ENCODE peak calls at places on chromosomes 6 and 20, in five cellular contexts. D is AG10803, L is epithelial cell of esophagus, I is right atrium auricular region, X is Peyer's patch. B is an unnamed sample.

GRCh38 chr20:59064214-59064722 is 21.7 kb upstream of the PRELID3B start:
- DNase-seq in D (no peak), L (peak; percentile 62), I (no peak), X (no peak), B (no peak)

GRCh38 chr20:54526801-54527200 is 51.4 kb downstream of the DOK5 start:
- DNase-seq in D (no peak), L (no peak), I (no peak), X (no peak), B (no peak)

GRCh38 chr20:48467622-48468021 is 360.2 kb downstream of the PREX1 start:
- DNase-seq in D (no peak), L (no peak), I (no peak), X (no peak), B (no peak)

GRCh38 chr6:18276610-18277009 is 12.3 kb upstream of the DEK start:
- DNase-seq in D (no peak), L (peak; percentile 55), I (no peak), X (no peak), B (no peak)

GRCh38 chr6:4801491-4802118 is 25.4 kb downstream of the CDYL start:
- DNase-seq in D (no peak), L (no peak), I (no peak), X (no peak), B (no peak)

GRCh38 chr6:144477396-144477795 is 192.3 kb downstream of the UTRN start:
- DNase-seq in D (peak; percentile 79), L (no peak), I (no peak), X (no peak), B (no peak)

GRCh38 chr20:43833511-43834395 is 80.9 kb upstream of the TOX2 start:
- DNase-seq in D (no peak), L (no peak), I (peak; percentile 34), X (no peak), B (no peak)

GRCh38 chr6:15452182-15452941 is 206.5 kb downstream of the JARID2 start:
- DNase-seq in D (no peak), L (no peak), I (no peak), X (no peak), B (no peak)

GRCh38 chr6:71420693-71421328 is 132.2 kb downstream of the OGFRL1 start:
- DNase-seq in D (peak; percentile 96), L (peak; percentile 97), I (peak; percentile 98), X (peak; percentile 82), B (peak; percentile 97)

GRCh38 chr6:137165375-137166246 is 7.8 kb downstream of the IL22RA2 start:
- DNase-seq in D (peak; percentile 4), L (peak; percentile 17), I (no peak), X (peak; percentile 61), B (no peak)

GRCh38 chr6:121436966-121437756 is 1.7 kb downstream of the GJA1 start:
- DNase-seq in D (peak; percentile 50), L (peak; percentile 48), I (no peak), X (peak; percentile 54), B (peak; percentile 68)

GRCh38 chr20:34515484-34516037 is 661 bp upstream of the DYNLRB1 start:
- DNase-seq in D (no peak), L (peak; percentile 92), I (no peak), X (peak; percentile 83), B (peak; percentile 52)

GRCh38 chr6:21402368-21402767 is 191.2 kb upstream of the SOX4 start:
- DNase-seq in D (peak; percentile 70), L (peak; percentile 57), I (no peak), X (no peak), B (peak; percentile 15)

GRCh38 chr6:42101186-42101657 is 41.2 kb downstream of the C6orf132 start:
- DNase-seq in D (peak; percentile 43), L (peak; percentile 72), I (no peak), X (no peak), B (no peak)

GRCh38 chr6:73657201-73657600 is 3.4 kb upstream of the SLC17A5 start:
- DNase-seq in D (no peak), L (no peak), I (no peak), X (no peak), B (no peak)

GRCh38 chr20:35648836-35649235 is 15.9 kb downstream of the CPNE1 start:
- DNase-seq in D (peak; percentile 33), L (no peak), I (no peak), X (no peak), B (peak; percentile 22)

GRCh38 chr6:138569970-138570715 is 70.8 kb upstream of the NHSL1 start:
- DNase-seq in D (no peak), L (no peak), I (no peak), X (no peak), B (peak; percentile 62)

GRCh38 chr6:36249536-36249935 is 20.3 kb upstream of the PNPLA1 start:
- DNase-seq in D (peak; percentile 21), L (peak; percentile 42), I (no peak), X (no peak), B (no peak)

GRCh38 chr6:22913612-22914011 is 344.2 kb downstream of the HDGFL1 start:
- DNase-seq in D (no peak), L (no peak), I (no peak), X (no peak), B (no peak)

GRCh38 chr20:20010639-20011500 is 6.3 kb upstream of the NAA20 start:
- DNase-seq in D (peak; percentile 73), L (no peak), I (no peak), X (no peak), B (peak; percentile 70)

GRCh38 chr6:160882019-160882418 is 109.5 kb upstream of the MAP3K4 start:
- DNase-seq in D (peak; percentile 5), L (no peak), I (no peak), X (no peak), B (no peak)
- H3K4me3 ChIP-seq in D (no peak overlapping the region), L (no peak overlapping the region), I (no peak overlapping the region), X (no peak overlapping the region), B (no peak overlapping the region)

GRCh38 chr6:84428300-84428907 is 201.0 kb upstream of the CEP162 start:
- DNase-seq in D (peak; percentile 61), L (peak; percentile 61), I (peak; percentile 69), X (no peak), B (peak; percentile 78)
- TF ChIP-seq CTCF in D (peak; percentile 99), L (peak; percentile 91), I (peak; percentile 68), X (peak; percentile 13), B (peak; percentile 95)

DNA sequence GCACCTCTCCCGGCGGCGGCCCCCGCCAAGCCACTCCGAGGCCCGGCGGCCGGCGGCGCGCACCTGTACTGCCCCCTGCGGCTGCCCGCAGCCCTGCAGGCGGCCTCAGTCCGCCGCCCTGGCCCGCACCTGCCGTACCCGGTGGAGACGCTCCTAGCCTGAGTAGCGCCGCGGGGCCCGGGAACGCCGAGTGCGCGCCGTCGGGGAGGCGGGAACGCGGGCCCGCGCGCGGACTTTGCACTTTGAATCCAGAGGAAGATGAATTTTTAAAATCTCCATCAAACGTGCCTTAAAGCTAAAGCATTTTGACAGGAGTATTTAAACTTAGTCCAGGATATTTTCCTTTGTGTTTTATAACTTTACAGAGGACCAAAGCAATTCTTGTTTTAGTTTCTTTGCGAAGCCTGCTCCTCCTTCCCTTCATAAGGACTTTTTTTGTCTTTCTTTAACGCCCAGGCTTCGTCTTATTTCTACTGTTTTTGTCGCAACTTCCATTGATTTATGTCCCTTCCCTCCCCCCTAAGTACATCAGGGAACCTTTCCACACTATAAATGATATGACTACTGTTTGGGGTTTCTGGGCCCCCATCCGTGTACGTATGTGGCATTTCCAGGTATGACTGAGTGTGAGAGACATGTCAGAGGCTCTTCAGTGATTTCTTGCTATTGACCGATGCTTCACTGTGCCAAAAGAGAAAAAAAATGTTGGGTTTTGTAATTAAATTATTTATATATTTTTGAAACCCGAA is 2.0 kb downstream of the FOXQ1 start:
- DNase-seq in D (no peak), L (peak; percentile 67), I (no peak), X (peak; percentile 61), B (no peak)
- H3K4me3 ChIP-seq in D (no peak overlapping the region), L (peak overlapping the region; percentile 84), I (no peak overlapping the region), X (peak overlapping the region; percentile 58), B (no peak overlapping the region)

GRCh38 chr6:107070686-107071085 is 42.7 kb downstream of the MTRES1 start:
- DNase-seq in D (no peak), L (no peak), I (no peak), X (no peak), B (no peak)

GRCh38 chr6:107079429-107079828 is 35.9 kb downstream of the BEND3 start:
- DNase-seq in D (no peak), L (no peak), I (no peak), X (no peak), B (no peak)

GRCh38 chr6:107080036-107080435 is 35.3 kb downstream of the BEND3 start:
- DNase-seq in D (no peak), L (no peak), I (no peak), X (no peak), B (no peak)

GRCh38 chr6:107077710-107078109 is 37.6 kb downstream of the BEND3 start:
- DNase-seq in D (no peak), L (no peak), I (no peak), X (no peak), B (no peak)

GRCh38 chr6:107075951-107076381 is 39.3 kb downstream of the BEND3 start:
- DNase-seq in D (peak; percentile 81), L (no peak), I (no peak), X (no peak), B (peak; percentile 27)
- TF ChIP-seq CTCF in D (peak; percentile 47), L (no peak), I (no peak), X (no peak), B (peak; percentile 17)

GRCh38 chr6:158028876-158029275 is 47.2 kb downstream of the SYNJ2 start:
- DNase-seq in D (no peak), L (no peak), I (no peak), X (peak; percentile 3), B (no peak)
- H3K4me3 ChIP-seq in D (no peak overlapping the region), L (no peak overlapping the region), I (no peak overlapping the region), X (no peak overlapping the region), B (no peak overlapping the region)

DNA sequence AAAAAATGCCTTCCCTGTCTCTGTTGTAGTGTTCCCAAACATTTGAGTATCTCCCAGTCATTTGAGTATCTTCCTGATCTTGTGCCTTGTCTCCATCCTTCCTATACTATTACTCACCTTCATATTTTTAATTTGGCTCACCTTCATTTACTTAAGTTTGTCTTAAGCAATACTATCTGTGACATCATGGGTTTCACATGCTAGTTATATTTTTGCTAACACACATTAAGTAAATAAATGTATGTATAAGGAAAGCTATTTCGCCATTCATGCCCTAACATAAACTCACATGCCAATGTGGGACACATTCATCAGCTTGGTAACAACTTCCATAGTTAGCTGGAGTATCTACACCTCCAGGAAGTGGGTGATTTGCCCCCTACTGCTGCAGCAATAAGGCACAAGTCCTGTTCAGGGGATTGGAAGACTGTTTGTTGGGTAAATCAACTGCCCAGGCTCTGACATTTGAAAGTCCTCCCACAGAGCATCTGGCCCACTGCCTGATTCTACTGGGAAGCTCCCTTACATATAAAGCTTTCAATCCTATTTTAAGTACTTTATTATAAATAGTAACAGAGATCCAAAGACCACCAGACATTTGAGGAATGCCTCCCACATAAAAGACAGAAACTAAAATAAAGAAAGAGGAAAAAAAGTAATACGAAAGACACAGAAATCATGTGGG is 132.3 kb downstream of the ISM1 start:
- DNase-seq in D (no peak), L (peak; percentile 97), I (no peak), X (no peak), B (peak; percentile 52)
- TF ChIP-seq CTCF in D (no peak), L (no peak), I (no peak), X (no peak), B (no peak)